ENCODE peak calls at places on chromosomes 3 and 15, in seven cellular contexts. One of them, this sample, is unnamed.

GRCh38 chr3:138513073-138513843 is 78.8 kb downstream of the ESYT3 start:
- DNase-seq in M059J: no peak
- DNase-seq in H4: no peak
- DNase-seq in WTC11: no peak
- DNase-seq in NCI-H345: no peak
- DNase-seq in NCI-H2081: no peak
- DNase-seq in AG08396: no peak
- DNase-seq in this sample: no peak

GRCh38 chr3:150975992-150976368 is 3.5 kb upstream of the CLRN1 start:
- DNase-seq in M059J: no peak
- DNase-seq in H4: no peak
- DNase-seq in WTC11: no peak
- DNase-seq in NCI-H345: no peak
- DNase-seq in NCI-H2081: no peak
- DNase-seq in AG08396: no peak
- DNase-seq in this sample: no peak

GRCh38 chr3:68793750-68794149 is 138.6 kb downstream of the TAFA4 start:
- DNase-seq in M059J: no peak
- DNase-seq in H4: no peak
- DNase-seq in WTC11: no peak
- DNase-seq in NCI-H345: no peak
- DNase-seq in NCI-H2081: no peak
- DNase-seq in AG08396: no peak
- DNase-seq in this sample: no peak

GRCh38 chr3:149620291-149621020 is 37.4 kb downstream of the WWTR1 start:
- DNase-seq in M059J: peak
- DNase-seq in H4: no peak
- DNase-seq in WTC11: no peak
- DNase-seq in NCI-H345: no peak
- DNase-seq in NCI-H2081: no peak
- DNase-seq in AG08396: peak
- DNase-seq in this sample: peak

GRCh38 chr15:83565553-83566159 is 88.3 kb upstream of the ADAMTSL3 start:
- DNase-seq in M059J: peak
- DNase-seq in H4: no peak
- DNase-seq in WTC11: no peak
- DNase-seq in NCI-H345: peak
- DNase-seq in NCI-H2081: peak
- DNase-seq in AG08396: peak
- DNase-seq in this sample: peak

GRCh38 chr3:134665243-134665642 is 14.4 kb upstream of the KY start:
- DNase-seq in M059J: no peak
- DNase-seq in H4: no peak
- DNase-seq in WTC11: no peak
- DNase-seq in NCI-H345: no peak
- DNase-seq in NCI-H2081: no peak
- DNase-seq in AG08396: no peak
- DNase-seq in this sample: no peak

GRCh38 chr3:141399979-141400971 is 32.0 kb downstream of the ZBTB38 start:
- DNase-seq in M059J: no peak
- DNase-seq in H4: no peak
- DNase-seq in WTC11: no peak
- DNase-seq in NCI-H345: no peak
- DNase-seq in NCI-H2081: no peak
- DNase-seq in AG08396: no peak
- DNase-seq in this sample: no peak

GRCh38 chr3:186534113-186534669 is 10.0 kb downstream of the CRYGS start:
- DNase-seq in M059J: no peak
- DNase-seq in H4: no peak
- DNase-seq in WTC11: no peak
- DNase-seq in NCI-H345: no peak
- DNase-seq in NCI-H2081: no peak
- DNase-seq in AG08396: no peak
- DNase-seq in this sample: no peak

GRCh38 chr3:160449660-160450598 is at the start of gene TRIM59:
- DNase-seq in M059J: peak
- DNase-seq in H4: no peak
- DNase-seq in WTC11: peak
- DNase-seq in NCI-H345: peak
- DNase-seq in NCI-H2081: peak
- DNase-seq in AG08396: peak
- DNase-seq in this sample: peak